ENCODE peak calls at places on chromosome 21, in ten cellular contexts. One of them, this sample, is unnamed.

GRCh38 chr21:29656504-29657227 is 283.1 kb downstream of the GRIK1 start:
- DNase-seq in left ventricle myocardium inferior: no peak
- DNase-seq in posterior vena cava: no peak
- DNase-seq in neural crest cell: no peak
- DNase-seq in anterior cingulate cortex: no peak
- DNase-seq in HT-29: no peak
- DNase-seq in iPS DF 6.9: no peak
- DNase-seq in GM18507: no peak
- DNase-seq in stimulated activated CD8-positive, alpha-beta memory T cell treated with anti-CD3 and anti-CD28 coated beads, Interleukin-7, amount 100 ng/mL, for 1 hour: no peak
- DNase-seq in T follicular helper cell: no peak
- DNase-seq in this sample: no peak

GRCh38 chr21:31654340-31654739 is 5.2 kb upstream of the SOD1 start:
- DNase-seq in left ventricle myocardium inferior: no peak
- DNase-seq in posterior vena cava: no peak
- DNase-seq in neural crest cell: no peak
- DNase-seq in anterior cingulate cortex: no peak
- DNase-seq in HT-29: no peak
- DNase-seq in iPS DF 6.9: no peak
- DNase-seq in GM18507: no peak
- DNase-seq in stimulated activated CD8-positive, alpha-beta memory T cell treated with anti-CD3 and anti-CD28 coated beads, Interleukin-7, amount 100 ng/mL, for 1 hour: no peak
- DNase-seq in T follicular helper cell: no peak
- DNase-seq in this sample: no peak

GRCh38 chr21:41250519-41250918 is 66.1 kb upstream of the FAM3B start:
- DNase-seq in left ventricle myocardium inferior: no peak
- DNase-seq in posterior vena cava: no peak
- DNase-seq in neural crest cell: no peak
- DNase-seq in anterior cingulate cortex: no peak
- DNase-seq in HT-29: no peak
- DNase-seq in iPS DF 6.9: no peak
- DNase-seq in GM18507: no peak
- DNase-seq in stimulated activated CD8-positive, alpha-beta memory T cell treated with anti-CD3 and anti-CD28 coated beads, Interleukin-7, amount 100 ng/mL, for 1 hour: no peak
- DNase-seq in T follicular helper cell: no peak
- DNase-seq in this sample: no peak

GRCh38 chr21:44711327-44712202 is at the start of gene TSPEAR:
- DNase-seq in left ventricle myocardium inferior: no peak
- DNase-seq in posterior vena cava: peak
- DNase-seq in neural crest cell: no peak
- DNase-seq in anterior cingulate cortex: no peak
- DNase-seq in HT-29: no peak
- DNase-seq in iPS DF 6.9: no peak
- DNase-seq in GM18507: no peak
- DNase-seq in stimulated activated CD8-positive, alpha-beta memory T cell treated with anti-CD3 and anti-CD28 coated beads, Interleukin-7, amount 100 ng/mL, for 1 hour: no peak
- DNase-seq in T follicular helper cell: no peak
- DNase-seq in this sample: no peak

GRCh38 chr21:44583800-44584147 is 3.4 kb upstream of the KRTAP10-5 start:
- DNase-seq in left ventricle myocardium inferior: no peak
- DNase-seq in posterior vena cava: no peak
- DNase-seq in neural crest cell: no peak
- DNase-seq in anterior cingulate cortex: no peak
- DNase-seq in HT-29: no peak
- DNase-seq in iPS DF 6.9: no peak
- DNase-seq in GM18507: no peak
- DNase-seq in stimulated activated CD8-positive, alpha-beta memory T cell treated with anti-CD3 and anti-CD28 coated beads, Interleukin-7, amount 100 ng/mL, for 1 hour: no peak
- DNase-seq in T follicular helper cell: peak
- DNase-seq in this sample: no peak

GRCh38 chr21:45295576-45296365 is 8.1 kb upstream of the POFUT2 start:
- DNase-seq in left ventricle myocardium inferior: peak
- DNase-seq in posterior vena cava: no peak
- DNase-seq in neural crest cell: no peak
- DNase-seq in anterior cingulate cortex: no peak
- DNase-seq in HT-29: no peak
- DNase-seq in iPS DF 6.9: no peak
- DNase-seq in GM18507: no peak
- DNase-seq in stimulated activated CD8-positive, alpha-beta memory T cell treated with anti-CD3 and anti-CD28 coated beads, Interleukin-7, amount 100 ng/mL, for 1 hour: no peak
- DNase-seq in T follicular helper cell: no peak
- DNase-seq in this sample: no peak

GRCh38 chr21:42597487-42598158 is 55.8 kb upstream of the PDE9A start:
- DNase-seq in left ventricle myocardium inferior: no peak
- DNase-seq in posterior vena cava: no peak
- DNase-seq in neural crest cell: no peak
- DNase-seq in anterior cingulate cortex: no peak
- DNase-seq in HT-29: no peak
- DNase-seq in iPS DF 6.9: no peak
- DNase-seq in GM18507: no peak
- DNase-seq in stimulated activated CD8-positive, alpha-beta memory T cell treated with anti-CD3 and anti-CD28 coated beads, Interleukin-7, amount 100 ng/mL, for 1 hour: no peak
- DNase-seq in T follicular helper cell: no peak
- DNase-seq in this sample: no peak

GRCh38 chr21:17769049-17769845 is 49.9 kb downstream of the C21orf91 start:
- DNase-seq in left ventricle myocardium inferior: no peak
- DNase-seq in posterior vena cava: no peak
- DNase-seq in neural crest cell: no peak
- DNase-seq in anterior cingulate cortex: no peak
- DNase-seq in HT-29: no peak
- DNase-seq in iPS DF 6.9: no peak
- DNase-seq in GM18507: no peak
- DNase-seq in stimulated activated CD8-positive, alpha-beta memory T cell treated with anti-CD3 and anti-CD28 coated beads, Interleukin-7, amount 100 ng/mL, for 1 hour: no peak
- DNase-seq in T follicular helper cell: no peak
- DNase-seq in this sample: no peak

GRCh38 chr21:45408811-45409261 is 3.9 kb downstream of the COL18A1 start:
- DNase-seq in left ventricle myocardium inferior: peak
- DNase-seq in posterior vena cava: peak
- DNase-seq in neural crest cell: no peak
- DNase-seq in anterior cingulate cortex: no peak
- DNase-seq in HT-29: no peak
- DNase-seq in iPS DF 6.9: no peak
- DNase-seq in GM18507: no peak
- DNase-seq in stimulated activated CD8-positive, alpha-beta memory T cell treated with anti-CD3 and anti-CD28 coated beads, Interleukin-7, amount 100 ng/mL, for 1 hour: no peak
- DNase-seq in T follicular helper cell: no peak
- DNase-seq in this sample: no peak

GRCh38 chr21:14383596-14384210 is 757 bp upstream of the HSPA13 start:
- DNase-seq in left ventricle myocardium inferior: no peak
- DNase-seq in posterior vena cava: no peak
- DNase-seq in neural crest cell: no peak
- DNase-seq in anterior cingulate cortex: peak
- DNase-seq in HT-29: no peak
- DNase-seq in iPS DF 6.9: no peak
- DNase-seq in GM18507: no peak
- DNase-seq in stimulated activated CD8-positive, alpha-beta memory T cell treated with anti-CD3 and anti-CD28 coated beads, Interleukin-7, amount 100 ng/mL, for 1 hour: no peak
- DNase-seq in T follicular helper cell: no peak
- DNase-seq in this sample: no peak

GRCh38 chr21:17612023-17612564 is 607 bp downstream of the BTG3 start:
- DNase-seq in left ventricle myocardium inferior: peak
- DNase-seq in posterior vena cava: peak
- DNase-seq in neural crest cell: peak
- DNase-seq in anterior cingulate cortex: no peak
- DNase-seq in HT-29: peak
- DNase-seq in iPS DF 6.9: no peak
- DNase-seq in GM18507: no peak
- DNase-seq in stimulated activated CD8-positive, alpha-beta memory T cell treated with anti-CD3 and anti-CD28 coated beads, Interleukin-7, amount 100 ng/mL, for 1 hour: no peak
- DNase-seq in T follicular helper cell: peak
- DNase-seq in this sample: no peak

GRCh38 chr21:22691643-22692042 is 1693.4 kb downstream of the NCAM2 start:
- DNase-seq in left ventricle myocardium inferior: no peak
- DNase-seq in posterior vena cava: no peak
- DNase-seq in neural crest cell: no peak
- DNase-seq in anterior cingulate cortex: no peak
- DNase-seq in HT-29: no peak
- DNase-seq in iPS DF 6.9: no peak
- DNase-seq in GM18507: no peak
- DNase-seq in stimulated activated CD8-positive, alpha-beta memory T cell treated with anti-CD3 and anti-CD28 coated beads, Interleukin-7, amount 100 ng/mL, for 1 hour: no peak
- DNase-seq in T follicular helper cell: no peak
- DNase-seq in this sample: no peak

GRCh38 chr21:27164208-27165172 is 197.6 kb upstream of the ADAMTS5 start:
- DNase-seq in left ventricle myocardium inferior: no peak
- DNase-seq in posterior vena cava: no peak
- DNase-seq in neural crest cell: no peak
- DNase-seq in anterior cingulate cortex: no peak
- DNase-seq in HT-29: no peak
- DNase-seq in iPS DF 6.9: no peak
- DNase-seq in GM18507: no peak
- DNase-seq in stimulated activated CD8-positive, alpha-beta memory T cell treated with anti-CD3 and anti-CD28 coated beads, Interleukin-7, amount 100 ng/mL, for 1 hour: no peak
- DNase-seq in T follicular helper cell: no peak
- DNase-seq in this sample: no peak

This sample was measured in T-helper 17 cell.